ENCODE peak calls at places on chromosomes 4 and X, in eight cellular contexts. K, A, V, P, F, M, D and O are unnamed samples.

GRCh38 chrX:74613350-74614192 is 853 bp downstream of the RLIM start:
- DNase-seq in A (no peak), V (peak), K (peak), F (peak), M (peak), D (peak), P (peak), O (peak)

GRCh38 chr4:137545461-137545861 is 13.2 kb upstream of the PCDH18 start:
- DNase-seq in D (no peak), P (peak), M (no peak), V (no peak), K (no peak), F (no peak), A (no peak), O (peak)

GRCh38 chr4:25058796-25059195 is 28.1 kb upstream of the LGI2 start:
- DNase-seq in P (no peak), M (no peak), F (no peak), K (no peak), V (no peak), A (no peak), D (no peak), O (no peak)

GRCh38 chrX:31236231-31236630 is 164.4 kb upstream of the FTHL17 start:
- DNase-seq in D (no peak), P (no peak), A (no peak), V (no peak), M (peak), F (no peak), K (no peak), O (no peak)

GRCh38 chr4:176451441-176451840 is 131.7 kb downstream of the SPCS3 start:
- DNase-seq in K (no peak), D (no peak), F (no peak), M (no peak), A (no peak), V (no peak), P (no peak), O (no peak)

GRCh38 chr4:123449362-123449761 is 52.8 kb downstream of the SPRY1 start:
- DNase-seq in M (no peak), K (no peak), D (no peak), P (no peak), F (no peak), A (no peak), V (no peak), O (no peak)

GRCh38 chr4:90419124-90419711 is 292.0 kb downstream of the CCSER1 start:
- DNase-seq in V (no peak), K (peak), A (no peak), M (peak), F (peak), D (peak), P (peak), O (peak)

GRCh38 chr4:60743654-60744053 is 456.5 kb upstream of the ADGRL3 start:
- DNase-seq in V (no peak), P (no peak), D (no peak), F (no peak), A (no peak), M (no peak), K (no peak), O (no peak)

GRCh38 chr4:148790691-148791090 is 348.5 kb upstream of the NR3C2 start:
- DNase-seq in F (peak), M (no peak), V (no peak), A (no peak), K (no peak), D (no peak), P (peak), O (peak)

GRCh38 chr4:101977096-101977495 is 186.6 kb downstream of the BANK1 start:
- DNase-seq in D (peak), K (no peak), P (peak), M (no peak), F (peak), A (peak), V (no peak), O (peak)

GRCh38 chrX:103175944-103176753 is 38.8 kb upstream of the BEX4 start:
- DNase-seq in M (peak), V (peak), A (peak), D (peak), K (peak), P (peak), F (peak), O (peak)

GRCh38 chr4:3501825-3502425 is 30.3 kb downstream of the LRPAP1 start:
- DNase-seq in A (no peak), D (no peak), K (no peak), P (no peak), V (no peak), F (no peak), M (no peak), O (no peak)

GRCh38 chrX:109535578-109535977 is 1.1 kb upstream of the NXT2 start:
- DNase-seq in V (no peak), F (no peak), A (no peak), K (no peak), P (no peak), M (no peak), D (no peak), O (no peak)

GRCh38 chrX:68498508-68499379 is at the start of gene YIPF6:
- DNase-seq in D (peak), A (peak), V (peak), F (peak), M (peak), K (peak), P (peak), O (peak)

GRCh38 chr4:170109586-170110289 is 20.0 kb upstream of the AADAT start:
- DNase-seq in D (no peak), K (no peak), M (no peak), A (no peak), P (peak), V (no peak), F (no peak), O (peak)

GRCh38 chrX:68894513-68895338 is 65.9 kb downstream of the EFNB1 start:
- DNase-seq in P (peak), D (no peak), A (peak), V (peak), F (peak), K (no peak), M (no peak), O (peak)

GRCh38 chrX:39499996-39500395 is 597.8 kb downstream of the BCOR start:
- DNase-seq in D (no peak), K (no peak), V (no peak), P (no peak), F (no peak), M (no peak), A (no peak), O (peak)

GRCh38 chr4:41145571-41146078 is 68.7 kb downstream of the APBB2 start:
- DNase-seq in V (no peak), D (no peak), F (no peak), P (peak), K (peak), M (peak), A (no peak), O (peak)

GRCh38 chrX:11137543-11138139 is 26.5 kb downstream of the HCCS start:
- DNase-seq in K (peak), A (no peak), D (no peak), P (peak), M (peak), F (peak), V (no peak), O (peak)

GRCh38 chr4:40183615-40184411 is 13.0 kb upstream of the RHOH start:
- DNase-seq in P (peak), M (peak), F (no peak), V (no peak), K (peak), D (no peak), A (no peak), O (peak)

DNA sequence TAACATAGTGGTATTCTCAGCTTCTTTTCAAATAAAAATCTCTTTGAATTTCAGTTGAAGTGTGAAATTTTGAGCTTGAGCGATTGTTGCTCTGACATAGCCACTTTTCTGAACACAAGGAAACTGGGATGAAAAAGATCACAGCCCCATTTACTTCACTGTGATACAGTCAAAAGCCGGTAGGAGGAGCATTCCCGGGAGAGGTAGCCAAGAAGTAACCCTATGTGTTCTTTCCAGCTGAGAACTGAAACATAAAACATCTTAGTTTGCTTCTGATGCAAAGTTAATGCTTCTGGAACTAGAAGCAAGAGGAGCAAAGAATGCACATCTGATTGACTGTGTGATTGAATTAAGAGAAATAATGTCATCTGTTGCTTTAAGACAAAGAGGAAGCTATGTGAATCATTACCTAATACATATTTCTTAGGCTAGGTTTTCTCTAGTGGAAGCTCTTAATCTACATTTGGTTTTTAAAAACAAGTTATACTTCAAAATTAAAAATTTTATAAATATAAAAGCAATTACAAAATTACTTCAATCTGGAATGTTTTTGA is 88.4 kb upstream of the UNC5C start:
- DNase-seq in P (peak), K (no peak), V (peak), F (peak), D (peak), A (no peak), M (no peak), O (peak)
- TF ChIP-seq CTCF in P (peak), K (no peak), V (peak), F (peak), D (peak), A (peak), M (no peak), O (peak)

GRCh38 chr4:43496188-43496587 is 603.7 kb downstream of the GRXCR1 start:
- DNase-seq in K (peak), M (no peak), A (no peak), P (no peak), V (no peak), D (no peak), F (no peak), O (no peak)
- H3K4me3 ChIP-seq in K (no peak), M (no peak), A (no peak), P (no peak), V (no peak), D (no peak), F (no peak), O (no peak)

GRCh38 chr4:163256680-163257343 is 75.6 kb downstream of the NPY1R start:
- DNase-seq in P (no peak), V (no peak), D (no peak), M (no peak), A (peak), K (no peak), F (no peak), O (no peak)

GRCh38 chr4:163249042-163249441 is 82.4 kb upstream of the NAF1 start:
- DNase-seq in F (no peak), M (no peak), A (no peak), V (no peak), K (no peak), D (no peak), P (no peak), O (no peak)

DNA sequence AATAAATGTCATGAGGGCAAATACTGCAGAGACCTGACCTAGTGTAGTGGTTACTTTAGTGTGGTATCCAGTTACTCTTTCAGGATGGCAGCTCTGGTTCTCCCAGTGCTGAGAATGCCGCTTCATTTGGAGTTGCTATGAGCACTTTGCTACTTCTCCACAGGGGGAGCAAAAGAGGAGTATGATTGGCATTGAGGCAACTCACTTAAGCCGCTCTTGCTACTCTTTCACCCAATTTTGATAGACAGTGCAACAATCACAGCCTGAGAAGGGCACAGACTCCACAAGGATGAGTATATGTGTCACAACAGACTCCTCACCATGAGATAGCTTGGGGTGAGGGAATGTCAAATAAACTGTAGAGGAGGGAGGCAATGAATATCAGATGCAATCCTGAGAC is 81.2 kb downstream of the NPY1R start:
- DNase-seq in M (no peak), D (no peak), A (no peak), P (no peak), K (peak), V (no peak), F (peak), O (no peak)
- TF ChIP-seq CTCF in M (peak), D (no peak), A (no peak), P (no peak), K (peak), V (no peak), F (peak), O (no peak)

GRCh38 chr4:84497220-84497834 is 1.8 kb downstream of the NKX6-1 start:
- DNase-seq in D (no peak), M (no peak), F (no peak), P (no peak), K (no peak), A (no peak), V (peak), O (peak)
- H3K4me3 ChIP-seq in D (peak), M (no peak), F (peak), P (no peak), K (no peak), A (peak), V (no peak), O (peak)

DNA sequence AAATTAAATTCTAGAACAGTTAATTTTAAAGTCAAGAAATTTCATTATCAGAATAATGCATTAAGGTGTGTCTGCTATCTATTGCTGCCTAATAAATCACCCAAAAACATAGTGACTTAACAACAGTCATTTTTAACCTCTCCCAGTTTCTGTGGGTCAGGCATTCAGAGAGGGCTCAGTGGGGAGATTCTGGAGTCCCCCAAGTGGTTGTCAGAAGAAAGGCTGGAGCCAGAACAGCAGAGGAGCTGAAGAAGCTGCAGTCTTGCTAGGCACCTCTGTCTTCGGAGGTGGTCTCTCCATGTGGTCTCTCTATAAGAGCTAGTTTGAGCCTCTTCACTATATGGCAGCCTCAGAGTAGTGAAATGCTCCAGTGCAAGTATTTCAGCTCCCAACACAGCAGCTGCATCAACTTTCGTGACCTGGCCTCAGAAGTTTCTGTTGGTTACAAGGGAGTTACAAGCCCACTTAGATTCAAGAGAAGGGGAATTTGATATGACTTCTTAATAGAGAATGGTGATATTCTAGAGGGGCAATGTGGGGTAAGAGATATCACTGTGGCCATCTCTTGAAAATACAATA is 9.4 kb upstream of the HOPX start:
- DNase-seq in A (no peak), V (no peak), K (no peak), P (no peak), D (no peak), F (no peak), M (no peak), O (no peak)
- TF ChIP-seq CTCF in A (no peak), V (no peak), K (no peak), P (no peak), D (no peak), F (no peak), M (peak), O (no peak)